ENCODE peak calls at places on chromosomes 3 and 15, in five cellular contexts. A is psoas muscle, B is thyroid gland, O is transverse colon, Y is fibroblast of lung. E is an unnamed sample.

GRCh38 chr15:56468271-56468912 is 3.5 kb upstream of the MNS1 start:
- DNase-seq in A (no peak), B (no peak), O (no peak), Y (peak; percentile 42), E (peak; percentile 28)

GRCh38 chr3:169146112-169146665 is 517.3 kb downstream of the MECOM start:
- DNase-seq in A (peak; percentile 60), B (peak; percentile 43), O (peak; percentile 53), Y (peak; percentile 67), E (peak; percentile 24)

GRCh38 chr3:136819784-136820640 is 1.1 kb downstream of the SLC35G2 start:
- DNase-seq in A (peak; percentile 70), B (peak; percentile 59), O (peak; percentile 29), Y (peak; percentile 71), E (peak; percentile 34)

GRCh38 chr3:23948761-23949160 is 3.7 kb downstream of the NR1D2 start:
- DNase-seq in A (no peak), B (no peak), O (no peak), Y (no peak), E (no peak)

GRCh38 chr3:126304704-126305103 is 52.5 kb downstream of the KLF15 start:
- DNase-seq in A (no peak), B (no peak), O (no peak), Y (no peak), E (no peak)

GRCh38 chr3:129892857-129893615 is 475 bp downstream of the TMCC1 start:
- DNase-seq in A (no peak), B (no peak), O (peak; percentile 74), Y (peak; percentile 12), E (peak; percentile 86)

GRCh38 chr3:187014417-187014864 is 84.1 kb downstream of the ST6GAL1 start:
- DNase-seq in A (no peak), B (no peak), O (no peak), Y (peak; percentile 71), E (no peak)

GRCh38 chr15:76258460-76258859 is 52.8 kb downstream of the ETFA start:
- DNase-seq in A (no peak), B (no peak), O (no peak), Y (no peak), E (no peak)

GRCh38 chr15:32870240-32871033 is 152.6 kb downstream of the GREM1 start:
- DNase-seq in A (no peak), B (no peak), O (peak; percentile 29), Y (peak; percentile 100), E (peak; percentile 38)

GRCh38 chr3:109803274-109803673 is 465.9 kb upstream of the DPPA4 start:
- DNase-seq in A (no peak), B (no peak), O (no peak), Y (no peak), E (no peak)

GRCh38 chr3:115169808-115170207 is 22.7 kb upstream of the ZBTB20 start:
- DNase-seq in A (no peak), B (no peak), O (no peak), Y (peak; percentile 26), E (no peak)

DNA sequence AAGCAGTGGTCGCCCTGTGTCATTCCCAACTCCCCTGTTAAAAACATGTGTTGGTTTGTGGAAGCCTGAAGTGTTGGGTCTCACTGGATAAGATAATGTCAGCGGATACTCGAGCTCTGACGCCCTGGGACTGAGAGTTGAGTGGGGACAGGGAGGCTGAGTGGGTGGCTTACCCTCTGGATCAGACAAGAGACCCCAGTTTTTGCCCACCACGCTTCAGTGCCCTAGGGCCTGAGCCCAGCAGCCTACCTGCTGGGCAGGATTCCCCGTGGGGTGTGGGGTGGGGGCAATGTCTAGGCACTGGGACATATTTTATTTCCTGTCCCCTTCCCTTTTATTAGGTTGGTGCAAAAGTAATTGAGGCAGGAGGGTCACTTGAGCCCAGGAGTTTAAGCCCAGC is 75.0 kb downstream of the SMAD6 start:
- DNase-seq in A (peak; percentile 25), B (no peak), O (no peak), Y (no peak), E (no peak)
- H3K4me3 ChIP-seq in A (no peak overlapping the region), B (no peak overlapping the region), O (no peak overlapping the region), Y (no peak overlapping the region), E (no peak overlapping the region)

DNA sequence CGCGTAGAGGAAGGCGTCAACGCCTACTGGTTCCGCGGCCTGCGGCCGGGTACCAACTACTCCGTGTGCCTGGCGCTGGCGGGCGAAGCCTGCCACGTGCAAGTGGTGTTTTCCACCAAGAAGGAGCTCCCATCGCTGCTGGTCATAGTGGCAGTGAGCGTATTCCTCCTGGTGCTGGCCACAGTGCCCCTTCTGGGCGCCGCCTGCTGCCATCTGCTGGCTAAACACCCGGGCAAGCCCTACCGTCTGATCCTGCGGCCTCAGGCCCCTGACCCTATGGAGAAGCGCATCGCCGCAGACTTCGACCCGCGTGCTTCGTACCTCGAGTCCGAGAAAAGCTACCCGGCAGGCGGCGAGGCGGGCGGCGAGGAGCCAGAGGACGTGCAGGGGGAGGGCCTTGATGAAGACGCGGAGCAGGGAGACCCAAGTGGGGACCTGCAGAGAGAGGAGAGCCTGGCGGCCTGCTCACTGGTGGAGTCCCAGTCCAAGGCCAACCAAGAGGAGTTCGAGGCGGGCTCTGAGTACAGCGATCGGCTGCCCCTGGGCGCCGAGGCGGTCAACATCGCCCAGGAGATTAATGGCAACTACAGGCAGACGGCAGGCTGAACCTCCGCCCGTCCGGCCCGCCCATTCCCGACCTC is 4.1 kb downstream of the ISLR2 start:
- DNase-seq in A (peak; percentile 78), B (peak; percentile 63), O (peak; percentile 38), Y (peak; percentile 50), E (peak; percentile 37)
- TF ChIP-seq CTCF in A (peak; percentile 46), B (no peak), O (peak; percentile 28), Y (peak; percentile 58), E (peak; percentile 42)

GRCh38 chr3:139328356-139328755 is 15.5 kb upstream of the MRPS22 start:
- DNase-seq in A (no peak), B (no peak), O (no peak), Y (no peak), E (no peak)

GRCh38 chr3:139329364-139329850 is 14.4 kb upstream of the MRPS22 start:
- DNase-seq in A (peak; percentile 92), B (peak; percentile 81), O (peak; percentile 92), Y (peak; percentile 77), E (peak; percentile 79)

GRCh38 chr3:139327861-139328260 is 16.0 kb upstream of the MRPS22 start:
- DNase-seq in A (no peak), B (no peak), O (no peak), Y (no peak), E (no peak)

GRCh38 chr3:139327231-139327630 is 16.6 kb upstream of the MRPS22 start:
- DNase-seq in A (no peak), B (no peak), O (no peak), Y (no peak), E (no peak)

GRCh38 chr3:139332092-139332491 is 11.7 kb upstream of the MRPS22 start:
- DNase-seq in A (no peak), B (no peak), O (no peak), Y (no peak), E (no peak)
- H3K27me3 ChIP-seq in A (no peaks in the 10 kb centered on the region), B (no peaks in the 10 kb centered on the region), O (peaks cover 29% of the 10 kb centered on the region), Y (peaks cover 7% of the 10 kb centered on the region), E (no peaks in the 10 kb centered on the region)

GRCh38 chr3:94349310-94349848 is 286.5 kb downstream of the NSUN3 start:
- DNase-seq in A (no peak), B (no peak), O (no peak), Y (no peak), E (no peak)
- H3K4me3 ChIP-seq in A (no peak overlapping the region), B (no peak overlapping the region), O (no peak overlapping the region), Y (no peak overlapping the region), E (no peak overlapping the region)

GRCh38 chr15:94843060-94843459 is 611.7 kb downstream of the MCTP2 start:
- DNase-seq in A (no peak), B (no peak), O (no peak), Y (no peak), E (no peak)

GRCh38 chr15:94845391-94845718 is 614.0 kb downstream of the MCTP2 start:
- DNase-seq in A (no peak), B (no peak), O (no peak), Y (no peak), E (no peak)

GRCh38 chr15:94847325-94847724 is 616.0 kb downstream of the MCTP2 start:
- DNase-seq in A (no peak), B (no peak), O (no peak), Y (no peak), E (no peak)

GRCh38 chr15:94844188-94844532 is 612.8 kb downstream of the MCTP2 start:
- DNase-seq in A (no peak), B (no peak), O (no peak), Y (no peak), E (no peak)

GRCh38 chr15:94844533-94845390 is 613.4 kb downstream of the MCTP2 start:
- DNase-seq in A (peak; percentile 80), B (peak; percentile 24), O (peak; percentile 91), Y (peak; percentile 60), E (no peak)
- TF ChIP-seq CTCF in A (no peak), B (no peak), O (no peak), Y (no peak), E (no peak)

DNA sequence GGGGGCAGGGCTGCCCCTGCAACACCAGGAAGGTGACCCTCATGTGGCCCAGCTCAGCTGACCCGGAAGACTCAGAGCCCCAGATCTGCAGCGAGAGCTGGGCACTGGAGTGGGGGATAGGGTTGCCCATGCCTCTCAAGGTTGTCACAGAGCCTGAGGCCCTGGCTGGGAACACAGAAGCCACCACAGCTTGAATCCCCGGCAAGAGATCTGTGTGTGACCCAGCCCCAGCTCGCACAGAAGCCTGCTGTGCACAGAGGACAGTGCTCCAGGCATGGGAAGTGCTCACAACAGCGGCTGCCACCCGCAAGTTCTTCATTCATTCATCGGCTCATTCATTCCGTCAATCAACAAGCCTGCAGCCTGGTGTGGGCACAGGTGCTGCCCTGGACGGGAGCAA is 36.4 kb downstream of the DNAJB8 start:
- DNase-seq in A (no peak), B (no peak), O (no peak), Y (no peak), E (no peak)
- H3K27me3 ChIP-seq in A (peaks cover 12% of the 10 kb centered on the region), B (no peaks in the 10 kb centered on the region), O (peaks cover 76% of the 10 kb centered on the region), Y (peaks cover 45% of the 10 kb centered on the region), E (peaks cover 2% of the 10 kb centered on the region)

GRCh38 chr3:43691120-43692002 is 623 bp downstream of the ABHD5 start:
- DNase-seq in A (peak; percentile 72), B (peak; percentile 93), O (peak; percentile 82), Y (peak; percentile 40), E (no peak)

GRCh38 chr3:43692085-43692484 is 1.3 kb downstream of the ABHD5 start:
- DNase-seq in A (no peak), B (no peak), O (no peak), Y (peak; percentile 28), E (no peak)

GRCh38 chr3:43693594-43693993 is 2.9 kb downstream of the ABHD5 start:
- DNase-seq in A (no peak), B (no peak), O (no peak), Y (no peak), E (no peak)

GRCh38 chr3:43690400-43691119 is at the start of gene ABHD5:
- DNase-seq in A (peak; percentile 96), B (peak; percentile 91), O (peak; percentile 92), Y (peak; percentile 95), E (peak; percentile 99)

GRCh38 chr3:43692971-43693370 is 2.2 kb downstream of the ABHD5 start:
- DNase-seq in A (no peak), B (no peak), O (no peak), Y (no peak), E (no peak)
- H3K4me3 ChIP-seq in A (peak overlapping the region; percentile 80), B (no peak overlapping the region), O (no peak overlapping the region), Y (peak overlapping the region; percentile 85), E (no peak overlapping the region)

GRCh38 chr15:74842581-74843444 is at the start of gene ULK3:
- DNase-seq in A (peak; percentile 97), B (peak; percentile 95), O (peak; percentile 93), Y (peak; percentile 84), E (peak; percentile 91)
- TF ChIP-seq CTCF in A (peak; percentile 85), B (peak; percentile 93), O (peak; percentile 68), Y (no peak), E (peak; percentile 52)

GRCh38 chr15:61824291-61824690 is 236.0 kb downstream of the VPS13C start:
- DNase-seq in A (no peak), B (no peak), O (no peak), Y (no peak), E (no peak)
- H3K27me3 ChIP-seq in A (no peaks in the 10 kb centered on the region), B (no peaks in the 10 kb centered on the region), O (no peaks in the 10 kb centered on the region), Y (no peaks in the 10 kb centered on the region), E (no peaks in the 10 kb centered on the region)